ENCODE peak calls at places on chromosomes 16 and 17, in eight cellular contexts. J is GM23248, S is right lobe of liver, C is mammary epithelial cell, Z is body of pancreas, N is ascending aorta, X is breast epithelium, Y is Caco-2. A is an unnamed sample. For H3K4me1, the result is how much of the 10 kb centered on the place peaks cover.

GRCh38 chr16:15857779-15858560 is 1.1 kb upstream of the MYH11 start:
- DNase-seq in J (peak), S (no peak), C (no peak), Z (peak), N (peak), X (peak), Y (peak), A (peak)

GRCh38 chr16:33059206-33059605 is 134.8 kb upstream of the TP53TG3C start:
- DNase-seq in J (no peak), S (no peak), C (no peak), Z (no peak), N (no peak), X (no peak), Y (no peak), A (no peak)

GRCh38 chr16:89711601-89712475 is 8.9 kb downstream of the VPS9D1 start:
- DNase-seq in J (peak), S (no peak), C (peak), Z (peak), N (no peak), X (no peak), Y (peak), A (peak)

GRCh38 chr16:2231016-2231931 is 5.0 kb upstream of the DNASE1L2 start:
- DNase-seq in J (no peak), S (no peak), C (peak), Z (no peak), N (no peak), X (no peak), Y (no peak), A (no peak)

GRCh38 chr16:84184775-84185174 is 2.1 kb downstream of the TAF1C start:
- DNase-seq in J (no peak), S (peak), C (no peak), Z (no peak), N (no peak), X (no peak), Y (no peak), A (no peak)

GRCh38 chr17:4393806-4394205 is 27.3 kb upstream of the UBE2G1 start:
- DNase-seq in J (no peak), S (no peak), C (peak), Z (no peak), N (no peak), X (peak), Y (no peak), A (no peak)

GRCh38 chr16:49701867-49702494 is 153.9 kb downstream of the ZNF423 start:
- DNase-seq in J (peak), S (no peak), C (no peak), Z (peak), N (peak), X (peak), Y (no peak), A (no peak)

GRCh38 chr16:72469932-72470331 is 298.0 kb upstream of the PMFBP1 start:
- DNase-seq in J (no peak), S (no peak), C (no peak), Z (no peak), N (no peak), X (no peak), Y (no peak), A (no peak)

GRCh38 chr17:49603238-49603637 is 27.6 kb downstream of the NXPH3 start:
- DNase-seq in J (peak), S (no peak), C (no peak), Z (no peak), N (no peak), X (no peak), Y (no peak), A (no peak)

GRCh38 chr16:56195151-56195550 is 3.9 kb downstream of the GNAO1 start:
- DNase-seq in J (no peak), S (peak), C (no peak), Z (no peak), N (no peak), X (peak), Y (no peak), A (peak)

GRCh38 chr16:68539704-68540370 is 746 bp downstream of the ZFP90 start:
- DNase-seq in J (peak), S (no peak), C (peak), Z (no peak), N (no peak), X (no peak), Y (peak), A (no peak)

GRCh38 chr16:87076950-87077749 is 240.0 kb downstream of the C16orf95 start:
- DNase-seq in J (peak), S (peak), C (peak), Z (peak), N (no peak), X (no peak), Y (peak), A (peak)

GRCh38 chr17:48246623-48247022 is 139.1 kb downstream of the SNX11 start:
- DNase-seq in J (peak), S (no peak), C (no peak), Z (no peak), N (no peak), X (no peak), Y (peak), A (no peak)

GRCh38 chr17:2093349-2093748 is 38.4 kb downstream of the HIC1 start:
- DNase-seq in J (no peak), S (no peak), C (no peak), Z (peak), N (no peak), X (no peak), Y (peak), A (peak)

GRCh38 chr17:17648762-17649161 is 32.5 kb upstream of the RAI1 start:
- DNase-seq in J (peak), S (no peak), C (no peak), Z (no peak), N (no peak), X (no peak), Y (no peak), A (no peak)

GRCh38 chr17:9768381-9768934 is 22.9 kb downstream of the DHRS7C start:
- DNase-seq in J (peak), S (no peak), C (peak), Z (no peak), N (no peak), X (no peak), Y (peak), A (no peak)

GRCh38 chr16:57863434-57864160 is 61.3 kb upstream of the KIFC3 start:
- DNase-seq in J (peak), S (peak), C (peak), Z (peak), N (no peak), X (peak), Y (peak), A (peak)

GRCh38 chr16:57652695-57653471 is 15.2 kb upstream of the ADGRG3 start:
- DNase-seq in J (no peak), S (no peak), C (no peak), Z (no peak), N (no peak), X (no peak), Y (no peak), A (no peak)

GRCh38 chr16:68698091-68698490 is 39.0 kb upstream of the CDH1 start:
- DNase-seq in J (no peak), S (no peak), C (no peak), Z (no peak), N (no peak), X (no peak), Y (no peak), A (no peak)

GRCh38 chr17:73188011-73188410 is 4.8 kb upstream of the COG1 start:
- DNase-seq in J (no peak), S (no peak), C (no peak), Z (no peak), N (no peak), X (no peak), Y (no peak), A (no peak)

GRCh38 chr16:10971560-10971961 is 27.2 kb downstream of the CLEC16A start:
- DNase-seq in J (peak), S (no peak), C (peak), Z (peak), N (no peak), X (peak), Y (peak), A (peak)

GRCh38 chr16:5900046-5900445 is 802.5 kb upstream of the EEF2KMT start:
- DNase-seq in J (no peak), S (no peak), C (peak), Z (no peak), N (no peak), X (no peak), Y (no peak), A (no peak)

GRCh38 chr17:64387545-64388171 is 3.0 kb downstream of the PECAM1 start:
- DNase-seq in J (no peak), S (no peak), C (no peak), Z (no peak), N (no peak), X (no peak), Y (no peak), A (no peak)

GRCh38 chr17:4586043-4586442 is 1.7 kb downstream of the SMTNL2 start:
- DNase-seq in J (no peak), S (no peak), C (no peak), Z (no peak), N (no peak), X (no peak), Y (no peak), A (no peak)

GRCh38 chr16:85583491-85584181 is 29.5 kb upstream of the GSE1 start:
- DNase-seq in J (peak), S (no peak), C (no peak), Z (no peak), N (no peak), X (no peak), Y (no peak), A (no peak)

GRCh38 chr17:59434429-59434828 is 103.0 kb downstream of the YPEL2 start:
- DNase-seq in J (no peak), S (no peak), C (no peak), Z (no peak), N (no peak), X (no peak), Y (no peak), A (no peak)

GRCh38 chr17:43755389-43755875 is 3.2 kb downstream of the SOST start:
- DNase-seq in J (no peak), S (no peak), C (no peak), Z (no peak), N (no peak), X (no peak), Y (no peak), A (no peak)

GRCh38 chr16:86575754-86576557 is 2.4 kb upstream of the FOXL1 start:
- DNase-seq in J (peak), S (no peak), C (peak), Z (peak), N (peak), X (peak), Y (peak), A (no peak)

GRCh38 chr16:4661661-4662060 is 31.7 kb upstream of the NUDT16L1 start:
- DNase-seq in J (no peak), S (no peak), C (peak), Z (no peak), N (no peak), X (no peak), Y (no peak), A (no peak)

GRCh38 chr16:85347213-85347591 is 234.9 kb upstream of the CIBAR2 start:
- DNase-seq in J (peak), S (no peak), C (no peak), Z (no peak), N (no peak), X (no peak), Y (no peak), A (peak)

GRCh38 chr17:27430882-27431491 is 25.3 kb upstream of the KSR1 start:
- DNase-seq in J (peak), S (no peak), C (peak), Z (peak), N (no peak), X (no peak), Y (peak), A (peak)

GRCh38 chr17:63479495-63480184 is 2.8 kb downstream of the ACE start:
- DNase-seq in J (no peak), S (no peak), C (no peak), Z (no peak), N (no peak), X (no peak), Y (no peak), A (no peak)

GRCh38 chr16:54326266-54326662 is 39.7 kb upstream of the IRX3 start:
- DNase-seq in J (peak), S (no peak), C (no peak), Z (peak), N (no peak), X (no peak), Y (no peak), A (no peak)

GRCh38 chr17:16352303-16352837 is 899 bp downstream of the CENPV start:
- DNase-seq in J (peak), S (peak), C (peak), Z (peak), N (no peak), X (no peak), Y (peak), A (peak)

GRCh38 chr17:5819921-5820685 is 235.8 kb upstream of the NLRP1 start:
- DNase-seq in J (no peak), S (no peak), C (no peak), Z (no peak), N (no peak), X (no peak), Y (no peak), A (no peak)

GRCh38 chr16:87603684-87604571 is 1.6 kb downstream of the JPH3 start:
- DNase-seq in J (no peak), S (no peak), C (no peak), Z (no peak), N (no peak), X (no peak), Y (no peak), A (no peak)

GRCh38 chr16:81535679-81536360 is 91.2 kb downstream of the CMIP start:
- DNase-seq in J (no peak), S (no peak), C (no peak), Z (no peak), N (no peak), X (no peak), Y (no peak), A (no peak)

GRCh38 chr17:60141111-60142018 is 8.4 kb upstream of the CA4 start:
- DNase-seq in J (peak), S (peak), C (no peak), Z (peak), N (no peak), X (no peak), Y (no peak), A (no peak)

GRCh38 chr17:36657763-36658490 is 56.5 kb downstream of the MRM1 start:
- DNase-seq in J (peak), S (no peak), C (no peak), Z (no peak), N (no peak), X (no peak), Y (no peak), A (no peak)
- H3K4me3 ChIP-seq in J (peak), S (no peak), C (no peak), Z (no peak), N (peak), X (peak), Y (no peak), A (no peak)

GRCh38 chr17:40538019-40538935 is 27.0 kb downstream of the CCR7 start:
- DNase-seq in J (peak), S (peak), C (peak), Z (peak), N (no peak), X (peak), Y (no peak), A (no peak)
- H3K4me1 ChIP-seq in J (half or more), S (under half), C (half or more), Z (under half), N (under half), X (half or more), Y (under half), A (under half)

GRCh38 chr17:61235001-61235820 is 164.4 kb upstream of the TBX2 start:
- DNase-seq in J (no peak), S (no peak), C (no peak), Z (no peak), N (no peak), X (no peak), Y (no peak), A (no peak)
- H3K4me3 ChIP-seq in J (no peak), S (no peak), C (no peak), Z (no peak), N (no peak), X (no peak), Y (no peak), A (no peak)

GRCh38 chr16:27319257-27319965 is 5.6 kb downstream of the IL4R start:
- DNase-seq in J (no peak), S (no peak), C (no peak), Z (no peak), N (no peak), X (no peak), Y (no peak), A (no peak)

GRCh38 chr16:27318399-27319256 is 4.9 kb downstream of the IL4R start:
- DNase-seq in J (no peak), S (peak), C (peak), Z (peak), N (peak), X (peak), Y (no peak), A (peak)

GRCh38 chr16:27317738-27318398 is 4.1 kb downstream of the IL4R start:
- DNase-seq in J (no peak), S (no peak), C (no peak), Z (no peak), N (no peak), X (peak), Y (no peak), A (no peak)

GRCh38 chr16:27321013-27321960 is 7.5 kb downstream of the IL4R start:
- DNase-seq in J (peak), S (no peak), C (peak), Z (no peak), N (no peak), X (no peak), Y (no peak), A (no peak)

DNA sequence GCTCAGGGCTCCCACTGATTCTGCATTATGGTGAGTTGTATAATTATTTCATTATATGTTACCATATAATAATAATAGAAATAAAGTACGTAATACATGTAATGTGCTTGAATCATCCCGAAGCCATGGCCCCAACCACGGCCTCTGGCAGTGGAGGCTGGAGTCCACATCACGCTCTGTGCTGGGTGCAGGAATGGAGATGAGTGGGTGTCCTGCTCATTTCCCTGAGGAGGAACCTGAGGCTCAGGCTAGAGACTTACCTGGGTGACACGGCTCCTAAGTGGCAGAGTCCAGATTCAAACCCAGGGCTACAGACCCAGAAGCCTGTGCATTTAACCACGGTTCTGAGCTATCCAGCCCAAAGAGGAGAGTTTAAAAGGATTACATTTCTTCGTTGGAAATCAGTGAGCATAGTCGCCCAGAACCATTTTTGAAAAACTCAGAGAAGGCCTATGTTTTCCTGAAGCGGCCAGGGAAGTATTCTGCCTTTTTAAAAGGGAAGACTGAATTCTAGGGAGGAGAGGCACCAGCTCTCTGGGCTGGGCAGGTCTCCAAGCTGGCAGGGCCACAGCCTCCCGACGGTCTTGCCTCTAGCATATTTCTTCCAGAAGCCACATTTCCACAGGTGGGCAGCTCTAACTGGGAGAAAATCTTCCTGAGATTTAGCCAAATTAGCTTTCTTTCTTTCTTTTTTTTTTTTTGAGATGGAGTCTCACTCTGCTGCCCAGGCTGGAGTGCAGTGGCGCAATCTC is 6.7 kb downstream of the IL4R start:
- DNase-seq in J (no peak), S (no peak), C (no peak), Z (no peak), N (no peak), X (no peak), Y (no peak), A (no peak)
- H3K4me1 ChIP-seq in J (under half), S (under half), C (half or more), Z (half or more), N (under half), X (under half), Y (under half), A (half or more)

GRCh38 chr16:629289-630023 is 1.3 kb upstream of the WFIKKN1 start:
- DNase-seq in J (no peak), S (peak), C (no peak), Z (no peak), N (no peak), X (no peak), Y (no peak), A (no peak)

GRCh38 chr16:630815-631405 is at the start of gene WFIKKN1:
- DNase-seq in J (peak), S (peak), C (no peak), Z (peak), N (no peak), X (no peak), Y (no peak), A (peak)

GRCh38 chr16:631808-632358 is 1.1 kb downstream of the WFIKKN1 start:
- DNase-seq in J (no peak), S (no peak), C (no peak), Z (no peak), N (no peak), X (no peak), Y (no peak), A (no peak)

GRCh38 chr16:628321-629061 is 2.3 kb upstream of the WFIKKN1 start:
- DNase-seq in J (no peak), S (peak), C (no peak), Z (no peak), N (no peak), X (no peak), Y (no peak), A (no peak)

GRCh38 chr16:630024-630814 is 566 bp upstream of the WFIKKN1 start:
- DNase-seq in J (peak), S (peak), C (no peak), Z (no peak), N (no peak), X (no peak), Y (no peak), A (no peak)
- H3K4me3 ChIP-seq in J (no peak), S (no peak), C (no peak), Z (no peak), N (no peak), X (no peak), Y (no peak), A (no peak)